ENCODE peak calls at places on chromosomes 4 and X, in ten cellular contexts. R is LNCaP clone FGC, F is fibroblast of mammary gland, W is transverse colon, I is lower leg skin, E is progenitor cell of endocrine pancreas, V is AG04449, M is prostate gland, O is HepG2, A is tibial nerve. Z is an unnamed sample.

GRCh38 chr4:56764775-56765174 is 56.7 kb downstream of the SPINK2 start:
- DNase-seq in R (no peak), I (no peak), O (no peak), V (no peak), W (no peak), F (peak), E (no peak), M (no peak), A (no peak), Z (no peak)

GRCh38 chr4:112343330-112343729 is 46.2 kb downstream of the ALPK1 start:
- DNase-seq in R (no peak), O (no peak), V (no peak), M (no peak), F (no peak), E (no peak), W (no peak), I (no peak), A (no peak), Z (no peak)

GRCh38 chr4:28675582-28675981 is 1814.9 kb downstream of the STIM2 start:
- DNase-seq in M (no peak), I (no peak), V (no peak), A (no peak), W (no peak), F (peak), O (no peak), R (no peak), E (no peak), Z (no peak)

GRCh38 chr4:112516401-112517066 is 554 bp upstream of the NEUROG2 start:
- DNase-seq in I (no peak), O (no peak), R (no peak), F (no peak), M (no peak), A (no peak), W (no peak), E (peak), V (no peak), Z (peak)

GRCh38 chr4:177010421-177010820 is 217.7 kb upstream of the VEGFC start:
- DNase-seq in W (no peak), M (no peak), E (no peak), A (no peak), V (no peak), F (peak), O (no peak), I (no peak), R (no peak), Z (no peak)

GRCh38 chr4:144174401-144175067 is 34.0 kb upstream of the GYPA start:
- DNase-seq in A (peak), V (peak), R (peak), I (peak), E (no peak), F (peak), M (peak), W (no peak), O (peak), Z (peak)

GRCh38 chr4:83054928-83055327 is 19.9 kb downstream of the COPS4 start:
- DNase-seq in M (no peak), A (no peak), E (no peak), O (no peak), V (no peak), F (peak), I (no peak), R (no peak), W (no peak), Z (peak)

GRCh38 chrX:108223606-108224005 is 132.0 kb downstream of the ATG4A start:
- DNase-seq in E (no peak), M (no peak), R (no peak), V (no peak), A (no peak), O (no peak), I (no peak), W (no peak), F (no peak), Z (no peak)

GRCh38 chr4:83438719-83439118 is 16.9 kb downstream of the HELQ start:
- DNase-seq in R (no peak), O (no peak), M (no peak), W (no peak), F (peak), A (no peak), E (no peak), I (no peak), V (peak), Z (no peak)

GRCh38 chrX:19194285-19195242 is 72.3 kb upstream of the ADGRG2 start:
- DNase-seq in M (no peak), O (no peak), R (no peak), V (no peak), E (no peak), A (no peak), I (no peak), F (no peak), W (no peak), Z (peak)

GRCh38 chrX:10945463-10945862 is 165.7 kb upstream of the HCCS start:
- DNase-seq in V (no peak), W (no peak), F (no peak), I (no peak), E (no peak), O (no peak), A (no peak), R (no peak), M (no peak), Z (no peak)

DNA sequence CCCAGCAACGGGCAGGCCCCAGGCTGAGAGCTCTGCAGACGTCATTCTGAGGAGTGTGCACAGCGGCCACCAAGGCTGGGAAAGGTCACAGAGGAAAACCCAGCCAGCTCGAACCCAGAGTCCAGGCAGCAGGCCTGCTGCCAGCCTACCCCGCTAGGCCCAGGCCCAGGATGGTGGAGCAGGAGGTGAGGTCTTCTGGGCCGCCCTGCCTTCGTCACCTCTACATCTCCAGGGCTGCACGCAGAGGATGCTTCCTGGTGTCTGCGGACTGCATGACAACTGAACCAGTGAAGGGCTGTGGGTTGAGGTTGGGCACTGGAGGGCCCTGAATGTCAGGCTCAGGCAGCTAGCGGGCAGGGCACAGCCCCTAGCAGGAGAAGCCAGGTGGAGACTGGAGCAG is 5.8 kb upstream of the ADRA2C start:
- DNase-seq in R (no peak), F (no peak), O (no peak), W (no peak), I (no peak), M (no peak), E (no peak), A (no peak), V (no peak), Z (no peak)
- TF ChIP-seq CTCF in R (no peak), F (no peak), O (no peak), W (no peak), I (no peak), M (no peak), E (no peak), A (no peak), V (no peak), Z (no peak)

GRCh38 chrX:119145241-119145653 is 17.6 kb upstream of the KIAA1210 start:
- DNase-seq in A (peak), E (no peak), F (peak), W (peak), R (no peak), I (no peak), M (no peak), V (no peak), O (no peak), Z (peak)
- TF ChIP-seq CTCF in A (no peak), E (peak), F (peak), W (no peak), R (peak), I (no peak), M (no peak), V (peak), O (peak), Z (no peak)

GRCh38 chrX:48936429-48937064 is 17.7 kb upstream of the PIM2 start:
- DNase-seq in O (no peak), M (no peak), W (no peak), F (no peak), E (no peak), R (no peak), I (no peak), A (no peak), V (no peak), Z (no peak)

GRCh38 chrX:48939417-48940228 is 17.8 kb downstream of the OTUD5 start:
- DNase-seq in R (no peak), W (peak), O (no peak), F (no peak), V (no peak), M (no peak), E (no peak), I (no peak), A (no peak), Z (no peak)

GRCh38 chrX:48934581-48935331 is 15.9 kb upstream of the PIM2 start:
- DNase-seq in M (no peak), V (no peak), O (no peak), F (no peak), W (no peak), R (no peak), I (no peak), A (no peak), E (no peak), Z (peak)

GRCh38 chrX:48938721-48939416 is 18.5 kb downstream of the OTUD5 start:
- DNase-seq in F (no peak), E (no peak), M (no peak), A (no peak), V (no peak), O (no peak), R (no peak), I (no peak), W (peak), Z (peak)

GRCh38 chrX:48937065-48937907 is 18.5 kb upstream of the PIM2 start:
- DNase-seq in V (no peak), I (peak), M (peak), E (no peak), R (no peak), F (peak), O (no peak), A (peak), W (peak), Z (peak)
- TF ChIP-seq CTCF in V (no peak), I (no peak), M (no peak), E (no peak), R (no peak), F (no peak), O (peak), A (no peak), W (no peak), Z (peak)

GRCh38 chr4:154349829-154350228 is 141.8 kb downstream of the DCHS2 start:
- DNase-seq in O (peak), A (no peak), F (no peak), W (no peak), E (no peak), I (no peak), V (no peak), R (no peak), M (no peak), Z (no peak)
- TF ChIP-seq CTCF in O (peak), A (no peak), F (peak), W (no peak), E (peak), I (no peak), V (peak), R (peak), M (no peak), Z (peak)